ENCODE peak calls at places on chromosomes 7 and 10, in four cellular contexts. One of them, this sample, is unnamed.

GRCh38 chr7:95684037-95684436 is 87.7 kb upstream of the PDK4 start:
- DNase-seq in K562: peak
- DNase-seq in WTC11: no peak
- DNase-seq in HepG2: peak
- DNase-seq in this sample: peak

GRCh38 chr10:109996225-109996624 is 11.6 kb upstream of the ADD3 start:
- DNase-seq in WTC11: no peak
- DNase-seq in HepG2: no peak
- DNase-seq in K562: peak
- DNase-seq in this sample: no peak

GRCh38 chr7:38938589-38938988 is 29.6 kb upstream of the VPS41 start:
- DNase-seq in K562: no peak
- DNase-seq in WTC11: no peak
- DNase-seq in HepG2: no peak
- DNase-seq in this sample: no peak

GRCh38 chr7:101754432-101755159 is 62.8 kb upstream of the CUX1 start:
- DNase-seq in HepG2: no peak
- DNase-seq in WTC11: no peak
- DNase-seq in K562: no peak
- DNase-seq in this sample: peak

GRCh38 chr7:26090927-26091519 is 61.0 kb upstream of the NFE2L3 start:
- DNase-seq in K562: peak
- DNase-seq in WTC11: no peak
- DNase-seq in HepG2: peak
- DNase-seq in this sample: peak

GRCh38 chr10:124342821-124343170 is 75.9 kb downstream of the OAT start:
- DNase-seq in WTC11: no peak
- DNase-seq in K562: no peak
- DNase-seq in HepG2: no peak
- DNase-seq in this sample: no peak

GRCh38 chr10:122648599-122649428 is 50.8 kb downstream of the C10orf120 start:
- DNase-seq in HepG2: peak
- DNase-seq in WTC11: peak
- DNase-seq in K562: peak
- DNase-seq in this sample: peak

GRCh38 chr7:24979470-24979862 is 512 bp downstream of the OSBPL3 start:
- DNase-seq in HepG2: peak
- DNase-seq in WTC11: peak
- DNase-seq in K562: peak
- DNase-seq in this sample: peak

GRCh38 chr7:91694221-91694856 is 186.2 kb downstream of the MTERF1 start:
- DNase-seq in WTC11: no peak
- DNase-seq in K562: no peak
- DNase-seq in HepG2: no peak
- DNase-seq in this sample: no peak

GRCh38 chr7:73520673-73521635 is 1.1 kb downstream of the BAZ1B start:
- DNase-seq in WTC11: no peak
- DNase-seq in HepG2: no peak
- DNase-seq in K562: peak
- DNase-seq in this sample: peak

GRCh38 chr10:44830022-44830421 is 81.1 kb upstream of the TMEM72 start:
- DNase-seq in K562: no peak
- DNase-seq in WTC11: no peak
- DNase-seq in HepG2: no peak
- DNase-seq in this sample: no peak

GRCh38 chr10:10552948-10553347 is 464.7 kb upstream of the CELF2 start:
- DNase-seq in K562: no peak
- DNase-seq in WTC11: no peak
- DNase-seq in HepG2: no peak
- DNase-seq in this sample: no peak

GRCh38 chr7:47328392-47329319 is 253.3 kb downstream of the TNS3 start:
- DNase-seq in WTC11: no peak
- DNase-seq in HepG2: no peak
- DNase-seq in K562: no peak
- DNase-seq in this sample: no peak

GRCh38 chr10:103473261-103473671 is 5.8 kb downstream of the CALHM3 start:
- DNase-seq in K562: no peak
- DNase-seq in WTC11: no peak
- DNase-seq in HepG2: no peak
- DNase-seq in this sample: no peak

GRCh38 chr10:71840177-71840711 is 10.8 kb downstream of the PSAP start:
- DNase-seq in WTC11: peak
- DNase-seq in HepG2: no peak
- DNase-seq in K562: peak
- DNase-seq in this sample: peak

DNA sequence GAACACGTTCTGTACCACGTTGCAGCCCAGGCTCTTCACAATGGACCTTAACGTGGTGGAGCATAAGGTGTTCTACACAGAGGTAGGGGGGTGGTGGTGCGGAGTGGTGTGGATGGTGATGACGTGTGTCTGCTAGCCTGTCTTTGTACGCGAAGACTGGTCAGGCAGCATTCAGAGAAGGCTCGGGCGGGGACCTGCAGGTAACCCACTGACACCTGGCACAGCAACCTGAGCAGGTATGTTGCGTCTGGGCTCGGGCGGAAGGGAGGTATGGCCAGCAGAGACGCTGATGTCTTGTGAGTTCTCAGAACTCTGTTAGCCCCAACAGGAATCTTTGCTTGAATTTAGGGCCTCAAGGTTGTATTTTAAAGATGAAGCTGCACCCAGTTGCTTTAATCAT is 55.0 kb downstream of the TRRAP start:
- DNase-seq in WTC11: no peak
- DNase-seq in K562: no peak
- DNase-seq in HepG2: no peak
- DNase-seq in this sample: no peak
- TF ChIP-seq HMGXB4 in WTC11: no peak
- TF ChIP-seq HMGXB4 in K562: no peak
- TF ChIP-seq HMGXB4 in HepG2: no peak
- TF ChIP-seq HMGXB4 in this sample: no peak

GRCh38 chr7:158548726-158549125 is 38.9 kb downstream of the PTPRN2 start:
- DNase-seq in HepG2: no peak
- DNase-seq in WTC11: no peak
- DNase-seq in K562: no peak
- DNase-seq in this sample: no peak
- TF ChIP-seq HMGXB4 in HepG2: no peak
- TF ChIP-seq HMGXB4 in WTC11: no peak
- TF ChIP-seq HMGXB4 in K562: no peak
- TF ChIP-seq HMGXB4 in this sample: no peak

DNA sequence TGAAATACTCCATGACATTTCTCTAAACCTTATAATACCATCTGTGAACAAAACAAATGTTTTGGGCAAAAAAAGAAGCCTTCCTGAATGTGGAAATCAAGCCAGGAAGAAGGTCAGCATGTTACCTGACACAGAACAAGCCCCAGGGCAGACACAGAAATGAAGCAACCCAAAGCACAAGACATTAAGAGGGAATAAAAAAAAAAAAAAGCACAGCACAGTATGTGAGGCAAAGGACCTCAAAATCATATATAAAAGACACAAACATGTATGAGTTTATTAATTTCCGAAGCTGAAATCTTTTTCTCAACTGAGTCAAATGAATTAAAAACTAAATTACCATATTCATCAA is 161.8 kb downstream of the SKIDA1 start:
- DNase-seq in HepG2: no peak
- DNase-seq in WTC11: no peak
- DNase-seq in K562: no peak
- DNase-seq in this sample: no peak
- TF ChIP-seq HMGXB4 in HepG2: no peak
- TF ChIP-seq HMGXB4 in WTC11: no peak
- TF ChIP-seq HMGXB4 in K562: no peak
- TF ChIP-seq HMGXB4 in this sample: no peak

GRCh38 chr7:158017226-158018060 is 570.2 kb downstream of the PTPRN2 start:
- DNase-seq in WTC11: no peak
- DNase-seq in K562: no peak
- DNase-seq in HepG2: no peak
- DNase-seq in this sample: no peak

GRCh38 chr7:158015403-158016116 is 572.1 kb downstream of the PTPRN2 start:
- DNase-seq in K562: no peak
- DNase-seq in HepG2: no peak
- DNase-seq in WTC11: no peak
- DNase-seq in this sample: no peak

GRCh38 chr7:158018061-158018796 is 569.4 kb downstream of the PTPRN2 start:
- DNase-seq in K562: no peak
- DNase-seq in HepG2: no peak
- DNase-seq in WTC11: no peak
- DNase-seq in this sample: no peak

GRCh38 chr7:158018971-158019645 is 568.5 kb downstream of the PTPRN2 start:
- DNase-seq in WTC11: no peak
- DNase-seq in K562: no peak
- DNase-seq in HepG2: no peak
- DNase-seq in this sample: no peak

GRCh38 chr7:158016171-158017087 is 571.2 kb downstream of the PTPRN2 start:
- DNase-seq in K562: no peak
- DNase-seq in WTC11: no peak
- DNase-seq in HepG2: no peak
- DNase-seq in this sample: no peak
- TF ChIP-seq HMGXB4 in K562: no peak
- TF ChIP-seq HMGXB4 in WTC11: no peak
- TF ChIP-seq HMGXB4 in HepG2: no peak
- TF ChIP-seq HMGXB4 in this sample: no peak

GRCh38 chr7:353746-354325 is 63.9 kb downstream of the FOXL3 start:
- DNase-seq in K562: no peak
- DNase-seq in WTC11: no peak
- DNase-seq in HepG2: no peak
- DNase-seq in this sample: no peak
- TF ChIP-seq HMGXB4 in K562: no peak
- TF ChIP-seq HMGXB4 in WTC11: no peak
- TF ChIP-seq HMGXB4 in HepG2: no peak
- TF ChIP-seq HMGXB4 in this sample: no peak

GRCh38 chr10:48648172-48648942 is 36.3 kb upstream of the WDFY4 start:
- DNase-seq in WTC11: no peak
- DNase-seq in HepG2: no peak
- DNase-seq in K562: no peak
- DNase-seq in this sample: no peak
- TF ChIP-seq HMGXB4 in WTC11: no peak
- TF ChIP-seq HMGXB4 in HepG2: no peak
- TF ChIP-seq HMGXB4 in K562: no peak
- TF ChIP-seq HMGXB4 in this sample: no peak

DNA sequence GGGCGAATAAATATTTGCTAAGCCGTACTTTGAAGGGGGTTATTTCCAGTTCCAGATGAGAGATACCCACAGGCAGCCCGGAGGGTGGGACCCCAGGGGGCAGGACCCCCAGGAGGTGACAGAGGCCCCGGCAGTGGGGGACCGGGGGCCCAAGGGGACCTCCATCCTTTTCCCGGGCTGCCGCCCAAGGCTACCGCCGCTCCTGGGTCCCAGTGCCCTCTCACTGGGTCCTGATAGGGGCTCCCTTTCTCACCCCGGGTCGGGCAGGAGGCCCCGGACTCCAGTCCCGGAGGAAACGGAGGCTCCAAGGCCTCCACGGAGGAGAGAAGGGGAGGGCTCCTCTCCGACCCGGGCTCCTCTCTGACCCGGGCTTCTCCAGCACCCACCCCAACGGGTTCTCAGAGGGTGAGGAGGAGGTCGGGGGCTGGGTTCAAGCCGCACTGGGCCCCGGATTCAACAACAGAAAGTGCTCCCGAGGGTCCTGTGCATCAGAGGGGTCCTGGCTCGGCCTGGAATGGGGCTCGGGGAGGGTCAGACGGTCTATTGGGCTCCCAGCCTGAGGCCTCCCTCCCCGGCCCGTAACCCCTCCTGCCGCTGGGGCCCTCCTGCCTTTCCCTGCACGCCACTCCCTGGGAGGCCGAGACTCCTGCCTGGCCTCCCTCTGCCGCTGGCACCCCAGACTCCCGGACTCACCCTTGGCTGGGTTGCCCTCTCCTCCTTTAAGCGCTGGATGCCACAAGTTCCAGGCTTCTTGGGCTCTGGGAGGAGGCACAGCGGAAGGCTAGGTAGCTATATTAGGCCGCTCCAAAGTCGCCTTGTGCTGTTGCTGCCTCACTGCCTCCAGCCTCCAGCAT is 62.5 kb downstream of the ZNF37A start:
- DNase-seq in K562: no peak
- DNase-seq in HepG2: no peak
- DNase-seq in WTC11: no peak
- DNase-seq in this sample: no peak
- TF ChIP-seq HMGXB4 in K562: no peak
- TF ChIP-seq HMGXB4 in HepG2: no peak
- TF ChIP-seq HMGXB4 in WTC11: no peak
- TF ChIP-seq HMGXB4 in this sample: no peak

GRCh38 chr10:3140280-3140679 is 32.3 kb downstream of the PITRM1 start:
- DNase-seq in K562: no peak
- DNase-seq in WTC11: no peak
- DNase-seq in HepG2: no peak
- DNase-seq in this sample: no peak
- TF ChIP-seq HMGXB4 in K562: no peak
- TF ChIP-seq HMGXB4 in WTC11: no peak
- TF ChIP-seq HMGXB4 in HepG2: no peak
- TF ChIP-seq HMGXB4 in this sample: no peak

GRCh38 chr7:37489703-37490102 is 41.0 kb upstream of the ELMO1 start:
- DNase-seq in HepG2: no peak
- DNase-seq in WTC11: no peak
- DNase-seq in K562: no peak
- DNase-seq in this sample: no peak
- TF ChIP-seq HMGXB4 in HepG2: no peak
- TF ChIP-seq HMGXB4 in WTC11: no peak
- TF ChIP-seq HMGXB4 in K562: no peak
- TF ChIP-seq HMGXB4 in this sample: no peak

This sample was measured in A549.